ENCODE peak calls at places on chromosomes 16 and 17, in four cellular contexts. S is H1, Q is HCT116, W is K562. T is an unnamed sample.

GRCh38 chr16:75262104-75262799 is 10.8 kb upstream of the BCAR1 start:
- DNase-seq in S (no peak), Q (no peak), W (no peak), T (no peak)

GRCh38 chr17:73586153-73586906 is 57.9 kb downstream of the SDK2 start:
- DNase-seq in S (no peak), Q (no peak), W (no peak), T (no peak)

GRCh38 chr16:28589930-28590329 is 6.9 kb downstream of the SULT1A2 start:
- DNase-seq in S (no peak), Q (no peak), W (no peak), T (no peak)

GRCh38 chr17:48633266-48633816 is 7.2 kb upstream of the HOXB9 start:
- DNase-seq in S (no peak), Q (no peak), W (no peak), T (no peak)

GRCh38 chr17:16363749-16364536 is 10.7 kb upstream of the CENPV start:
- DNase-seq in S (no peak), Q (peak; percentile 72), W (peak; percentile 63), T (peak; percentile 61)

GRCh38 chr16:81711609-81712329 is 67.3 kb upstream of the PLCG2 start:
- DNase-seq in S (no peak), Q (peak; percentile 86), W (peak; percentile 57), T (no peak)

GRCh38 chr16:11682655-11683096 is 14.4 kb downstream of the SNN start:
- DNase-seq in S (no peak), Q (no peak), W (no peak), T (no peak)

GRCh38 chr17:20071824-20072691 is 62.9 kb downstream of the SPECC1 start:
- DNase-seq in S (no peak), Q (no peak), W (no peak), T (no peak)

GRCh38 chr16:5982979-5983378 is 885.4 kb upstream of the EEF2KMT start:
- DNase-seq in S (no peak), Q (no peak), W (no peak), T (no peak)

GRCh38 chr17:1422907-1423306 is 22.9 kb upstream of the YWHAE start:
- DNase-seq in S (no peak), Q (no peak), W (no peak), T (no peak)

GRCh38 chr16:73037845-73038570 is 9.9 kb downstream of the ZFHX3 start:
- DNase-seq in S (no peak), Q (no peak), W (peak; percentile 38), T (no peak)

GRCh38 chr17:66950886-66951604 is 13.5 kb upstream of the CACNG4 start:
- DNase-seq in S (no peak), Q (no peak), W (no peak), T (no peak)

GRCh38 chr16:27973678-27974077 is 89.8 kb downstream of the GSG1L start:
- DNase-seq in S (no peak), Q (no peak), W (no peak), T (no peak)

GRCh38 chr16:21184834-21185233 is 26.4 kb downstream of the LDAF1 start:
- DNase-seq in S (no peak), Q (no peak), W (no peak), T (no peak)

GRCh38 chr16:13923703-13924298 is 3.8 kb downstream of the ERCC4 start:
- DNase-seq in S (no peak), Q (peak; percentile 42), W (peak; percentile 41), T (peak; percentile 20)

GRCh38 chr17:45336390-45337182 is 19.8 kb upstream of the MAP3K14 start:
- DNase-seq in S (no peak), Q (no peak), W (peak; percentile 41), T (no peak)

GRCh38 chr16:54071516-54071915 is 215.1 kb downstream of the IRX3 start:
- DNase-seq in S (no peak), Q (no peak), W (no peak), T (no peak)

GRCh38 chr16:70680495-70681381 is 5.1 kb downstream of the MTSS2 start:
- DNase-seq in S (no peak), Q (no peak), W (no peak), T (no peak)

DNA sequence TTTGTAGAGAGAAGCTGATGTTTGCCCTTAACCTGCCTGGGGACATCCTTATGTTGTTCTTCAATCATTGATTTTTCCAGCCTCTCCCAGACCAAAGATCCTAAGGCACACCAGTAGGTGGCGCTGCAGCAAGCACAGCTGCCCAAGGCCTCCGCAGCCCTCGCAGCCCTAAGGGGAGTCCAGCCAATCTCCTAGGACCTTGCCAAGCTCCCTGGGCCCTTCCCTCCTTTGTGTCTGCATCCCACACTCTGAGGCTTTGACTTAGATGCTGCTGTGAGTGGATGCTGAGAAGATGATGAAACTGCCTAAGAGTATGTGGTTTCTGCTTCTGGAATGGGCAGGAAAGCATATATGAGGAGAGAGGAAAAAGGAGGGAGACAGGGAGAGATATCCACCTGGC is 47.1 kb downstream of the SPACA3 start:
- DNase-seq in S (peak; percentile 31), Q (peak; percentile 15), W (peak; percentile 71), T (no peak)
- TF ChIP-seq EGR1 in S (no peak), Q (no peak), W (no peak), T (no peak)

DNA sequence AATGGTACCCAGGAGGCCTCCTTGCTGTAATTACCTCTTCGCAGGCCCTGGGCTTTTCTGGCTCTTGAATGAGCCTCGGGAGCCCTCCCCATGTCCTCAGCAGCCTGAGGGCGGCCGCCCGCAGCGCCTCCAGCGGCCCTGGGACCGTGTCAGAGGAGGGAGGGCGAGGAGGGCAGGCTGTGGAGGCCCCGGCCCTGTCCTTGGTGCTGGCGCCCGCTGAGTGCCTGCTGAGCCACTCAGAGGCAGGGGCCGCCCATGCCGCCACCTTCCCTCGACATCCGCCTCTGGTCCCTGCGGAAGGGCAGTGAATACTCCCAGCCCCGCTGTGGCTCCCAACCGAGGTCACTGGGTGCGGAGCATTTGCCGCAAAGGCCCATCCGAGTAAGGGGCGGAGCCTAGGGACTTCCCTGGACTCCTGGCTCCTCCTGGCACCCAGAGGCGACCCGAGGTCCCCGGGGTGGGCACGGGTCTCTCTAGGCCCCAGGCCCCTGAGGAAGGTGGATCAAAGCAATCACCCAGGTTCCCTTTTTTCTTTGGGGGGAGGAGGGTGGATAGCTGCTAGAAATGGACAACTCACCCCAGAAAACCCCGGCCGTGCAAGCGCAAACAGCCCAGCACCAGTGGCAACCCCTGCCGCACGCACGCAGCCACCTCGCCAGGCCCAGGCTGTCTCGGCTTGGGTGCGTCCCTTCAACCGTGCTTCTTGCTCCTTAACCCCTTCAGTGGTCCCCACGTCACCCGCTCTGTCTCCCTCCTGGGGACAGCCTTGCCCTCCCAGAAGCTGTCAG is 2.7 kb downstream of the RBFOX3 start:
- DNase-seq in S (peak; percentile 38), Q (peak; percentile 12), W (peak; percentile 67), T (no peak)
- TF ChIP-seq EGR1 in S (no peak), Q (no peak), W (no peak), T (no peak)

GRCh38 chr16:79618712-79619050 is 18.1 kb upstream of the MAF start:
- DNase-seq in S (no peak), Q (no peak), W (no peak), T (no peak)
- TF ChIP-seq EGR1 in S (no peak), Q (no peak), W (peak; percentile 9), T (no peak)

GRCh38 chr16:57540387-57540786 is 2.1 kb upstream of the ADGRG5 start:
- DNase-seq in S (no peak), Q (no peak), W (no peak), T (no peak)

GRCh38 chr16:57539072-57539796 is 2.9 kb upstream of the CCDC102A start:
- DNase-seq in S (no peak), Q (no peak), W (no peak), T (peak; percentile 88)

GRCh38 chr16:57541754-57542435 is 548 bp upstream of the ADGRG5 start:
- DNase-seq in S (no peak), Q (no peak), W (no peak), T (no peak)

GRCh38 chr16:57538235-57538711 is 1.9 kb upstream of the CCDC102A start:
- DNase-seq in S (no peak), Q (no peak), W (no peak), T (no peak)

GRCh38 chr16:57540906-57541753 is 1.3 kb upstream of the ADGRG5 start:
- DNase-seq in S (no peak), Q (no peak), W (no peak), T (no peak)
- TF ChIP-seq EGR1 in S (no peak), Q (no peak), W (no peak), T (no peak)

GRCh38 chr17:54814371-54814770 is 86.3 kb upstream of the TOM1L1 start:
- DNase-seq in S (no peak), Q (no peak), W (no peak), T (no peak)
- TF ChIP-seq EGR1 in S (no peak), Q (no peak), W (no peak), T (no peak)

GRCh38 chr17:30188211-30188939 is 47.1 kb downstream of the SLC6A4 start:
- DNase-seq in S (no peak), Q (no peak), W (no peak), T (no peak)
- TF ChIP-seq EGR1 in S (no peak), Q (no peak), W (no peak), T (no peak)

GRCh38 chr16:23317751-23318150 is 15.6 kb downstream of the SCNN1B start:
- DNase-seq in S (no peak), Q (no peak), W (no peak), T (no peak)

GRCh38 chr16:23316634-23317265 is 14.6 kb downstream of the SCNN1B start:
- DNase-seq in S (no peak), Q (no peak), W (no peak), T (no peak)

GRCh38 chr16:23316232-23316631 is 14.1 kb downstream of the SCNN1B start:
- DNase-seq in S (no peak), Q (no peak), W (no peak), T (no peak)

GRCh38 chr16:23318639-23319038 is 16.5 kb downstream of the SCNN1B start:
- DNase-seq in S (no peak), Q (no peak), W (no peak), T (no peak)

GRCh38 chr16:23317266-23317661 is 15.2 kb downstream of the SCNN1B start:
- DNase-seq in S (no peak), Q (no peak), W (no peak), T (no peak)
- TF ChIP-seq EGR1 in S (no peak), Q (no peak), W (no peak), T (no peak)

GRCh38 chr17:68198931-68199836 is 48.7 kb upstream of the AMZ2 start:
- DNase-seq in S (no peak), Q (no peak), W (no peak), T (no peak)
- TF ChIP-seq EGR1 in S (no peak), Q (no peak), W (no peak), T (no peak)

DNA sequence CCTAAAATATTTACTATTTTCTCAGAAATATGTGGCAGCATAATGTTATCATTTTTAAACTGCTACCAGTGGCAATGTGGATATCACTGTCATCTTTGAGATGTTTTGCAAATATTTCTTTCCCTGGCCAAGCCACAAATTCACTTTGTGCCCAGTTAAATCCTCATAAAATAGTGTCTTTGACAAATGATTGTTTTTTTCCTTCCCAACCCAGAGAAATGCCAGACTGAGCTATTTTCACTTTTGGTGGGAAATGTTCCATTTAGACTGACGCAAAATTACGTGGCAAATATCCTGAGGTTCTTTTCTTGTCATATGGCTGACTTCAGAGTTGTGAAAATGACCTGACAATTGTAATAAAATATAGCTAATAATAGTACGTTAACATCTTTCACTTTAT is 807.0 kb upstream of the SOX9 start:
- DNase-seq in S (no peak), Q (no peak), W (no peak), T (no peak)
- TF ChIP-seq EGR1 in S (no peak), Q (no peak), W (no peak), T (no peak)

T was measured in GM12878.